ENCODE peak calls at places on chromosomes 1 and 21, in six cellular contexts. One of them, this sample, is unnamed.

GRCh38 chr1:171422489-171422888 is 62.8 kb upstream of the PRRC2C start:
- DNase-seq in central memory CD4-positive, alpha-beta T cell: no peak
- DNase-seq in HuH-7.5: no peak
- DNase-seq in activated T-cell treated with anti-CD3 and anti-CD28 coated beads for 1 hour: no peak
- DNase-seq in heart left ventricle: no peak
- DNase-seq in T-helper 17 cell: no peak
- DNase-seq in this sample: no peak

GRCh38 chr1:230052018-230052417 is 15.0 kb upstream of the GALNT2 start:
- DNase-seq in HuH-7.5: no peak
- DNase-seq in T-helper 17 cell: no peak
- DNase-seq in central memory CD4-positive, alpha-beta T cell: no peak
- DNase-seq in activated T-cell treated with anti-CD3 and anti-CD28 coated beads for 1 hour: no peak
- DNase-seq in heart left ventricle: no peak
- DNase-seq in this sample: no peak

GRCh38 chr1:59701376-59701775 is 113.4 kb upstream of the HOOK1 start:
- DNase-seq in activated T-cell treated with anti-CD3 and anti-CD28 coated beads for 1 hour: no peak
- DNase-seq in HuH-7.5: no peak
- DNase-seq in heart left ventricle: no peak
- DNase-seq in central memory CD4-positive, alpha-beta T cell: no peak
- DNase-seq in T-helper 17 cell: no peak
- DNase-seq in this sample: no peak

GRCh38 chr1:114126696-114127095 is 27.0 kb downstream of the SYT6 start:
- DNase-seq in heart left ventricle: no peak
- DNase-seq in central memory CD4-positive, alpha-beta T cell: no peak
- DNase-seq in T-helper 17 cell: no peak
- DNase-seq in activated T-cell treated with anti-CD3 and anti-CD28 coated beads for 1 hour: no peak
- DNase-seq in HuH-7.5: no peak
- DNase-seq in this sample: no peak

GRCh38 chr1:197356723-197357533 is 88.9 kb downstream of the CRB1 start:
- DNase-seq in HuH-7.5: peak
- DNase-seq in central memory CD4-positive, alpha-beta T cell: peak
- DNase-seq in T-helper 17 cell: no peak
- DNase-seq in activated T-cell treated with anti-CD3 and anti-CD28 coated beads for 1 hour: no peak
- DNase-seq in heart left ventricle: no peak
- DNase-seq in this sample: no peak

GRCh38 chr1:95058974-95059373 is 13.8 kb downstream of the ALG14 start:
- DNase-seq in activated T-cell treated with anti-CD3 and anti-CD28 coated beads for 1 hour: no peak
- DNase-seq in T-helper 17 cell: no peak
- DNase-seq in HuH-7.5: no peak
- DNase-seq in heart left ventricle: no peak
- DNase-seq in central memory CD4-positive, alpha-beta T cell: no peak
- DNase-seq in this sample: peak

GRCh38 chr21:34885636-34886553 is 163.2 kb downstream of the RUNX1 start:
- DNase-seq in central memory CD4-positive, alpha-beta T cell: peak
- DNase-seq in activated T-cell treated with anti-CD3 and anti-CD28 coated beads for 1 hour: no peak
- DNase-seq in heart left ventricle: no peak
- DNase-seq in HuH-7.5: peak
- DNase-seq in T-helper 17 cell: no peak
- DNase-seq in this sample: no peak

GRCh38 chr1:118984990-118985608 is 3.0 kb downstream of the TBX15 start:
- DNase-seq in heart left ventricle: no peak
- DNase-seq in activated T-cell treated with anti-CD3 and anti-CD28 coated beads for 1 hour: no peak
- DNase-seq in central memory CD4-positive, alpha-beta T cell: no peak
- DNase-seq in HuH-7.5: no peak
- DNase-seq in T-helper 17 cell: no peak
- DNase-seq in this sample: no peak

GRCh38 chr1:13749543-13750307 is 49.7 kb downstream of the PRDM2 start:
- DNase-seq in activated T-cell treated with anti-CD3 and anti-CD28 coated beads for 1 hour: peak
- DNase-seq in heart left ventricle: peak
- DNase-seq in T-helper 17 cell: peak
- DNase-seq in HuH-7.5: no peak
- DNase-seq in central memory CD4-positive, alpha-beta T cell: no peak
- DNase-seq in this sample: peak

GRCh38 chr1:209983953-209984352 is 45.9 kb downstream of the SYT14 start:
- DNase-seq in central memory CD4-positive, alpha-beta T cell: no peak
- DNase-seq in activated T-cell treated with anti-CD3 and anti-CD28 coated beads for 1 hour: no peak
- DNase-seq in heart left ventricle: no peak
- DNase-seq in T-helper 17 cell: no peak
- DNase-seq in HuH-7.5: no peak
- DNase-seq in this sample: no peak

GRCh38 chr1:221741364-221741970 is 422 bp downstream of the DUSP10 start:
- DNase-seq in activated T-cell treated with anti-CD3 and anti-CD28 coated beads for 1 hour: no peak
- DNase-seq in central memory CD4-positive, alpha-beta T cell: no peak
- DNase-seq in HuH-7.5: no peak
- DNase-seq in T-helper 17 cell: no peak
- DNase-seq in heart left ventricle: no peak
- DNase-seq in this sample: no peak

GRCh38 chr1:56404066-56404465 is 175.3 kb downstream of the PLPP3 start:
- DNase-seq in central memory CD4-positive, alpha-beta T cell: no peak
- DNase-seq in T-helper 17 cell: no peak
- DNase-seq in activated T-cell treated with anti-CD3 and anti-CD28 coated beads for 1 hour: no peak
- DNase-seq in heart left ventricle: no peak
- DNase-seq in HuH-7.5: no peak
- DNase-seq in this sample: no peak

GRCh38 chr1:100359139-100359538 is 6.8 kb downstream of the CDC14A start:
- DNase-seq in T-helper 17 cell: no peak
- DNase-seq in heart left ventricle: no peak
- DNase-seq in HuH-7.5: no peak
- DNase-seq in activated T-cell treated with anti-CD3 and anti-CD28 coated beads for 1 hour: no peak
- DNase-seq in central memory CD4-positive, alpha-beta T cell: no peak
- DNase-seq in this sample: no peak

GRCh38 chr1:93692983-93693591 is 11.4 kb upstream of the BCAR3 start:
- DNase-seq in central memory CD4-positive, alpha-beta T cell: no peak
- DNase-seq in T-helper 17 cell: no peak
- DNase-seq in HuH-7.5: no peak
- DNase-seq in activated T-cell treated with anti-CD3 and anti-CD28 coated beads for 1 hour: no peak
- DNase-seq in heart left ventricle: no peak
- DNase-seq in this sample: no peak

GRCh38 chr1:61403863-61404615 is 320.9 kb downstream of the TM2D1 start:
- DNase-seq in activated T-cell treated with anti-CD3 and anti-CD28 coated beads for 1 hour: no peak
- DNase-seq in HuH-7.5: no peak
- DNase-seq in central memory CD4-positive, alpha-beta T cell: no peak
- DNase-seq in T-helper 17 cell: no peak
- DNase-seq in heart left ventricle: no peak
- DNase-seq in this sample: no peak

GRCh38 chr1:229383188-229383587 is 40.3 kb upstream of the CCSAP start:
- DNase-seq in T-helper 17 cell: no peak
- DNase-seq in central memory CD4-positive, alpha-beta T cell: no peak
- DNase-seq in activated T-cell treated with anti-CD3 and anti-CD28 coated beads for 1 hour: no peak
- DNase-seq in HuH-7.5: no peak
- DNase-seq in heart left ventricle: no peak
- DNase-seq in this sample: no peak

GRCh38 chr1:89842547-89843278 is 21.9 kb downstream of the LRRC8D start:
- DNase-seq in central memory CD4-positive, alpha-beta T cell: no peak
- DNase-seq in HuH-7.5: no peak
- DNase-seq in heart left ventricle: no peak
- DNase-seq in T-helper 17 cell: no peak
- DNase-seq in activated T-cell treated with anti-CD3 and anti-CD28 coated beads for 1 hour: no peak
- DNase-seq in this sample: no peak

GRCh38 chr1:240947438-240948224 is 335.7 kb upstream of the GREM2 start:
- DNase-seq in central memory CD4-positive, alpha-beta T cell: no peak
- DNase-seq in T-helper 17 cell: no peak
- DNase-seq in HuH-7.5: no peak
- DNase-seq in heart left ventricle: no peak
- DNase-seq in activated T-cell treated with anti-CD3 and anti-CD28 coated beads for 1 hour: no peak
- DNase-seq in this sample: no peak

GRCh38 chr21:41778974-41779600 is 12.2 kb upstream of the RIPK4 start:
- DNase-seq in T-helper 17 cell: no peak
- DNase-seq in central memory CD4-positive, alpha-beta T cell: no peak
- DNase-seq in activated T-cell treated with anti-CD3 and anti-CD28 coated beads for 1 hour: no peak
- DNase-seq in heart left ventricle: no peak
- DNase-seq in HuH-7.5: no peak
- DNase-seq in this sample: no peak